ENCODE peak calls at places on chromosomes 6 and 20, in five cellular contexts. One of them, this sample, is unnamed.

GRCh38 chr6:88145298-88145963 is 20.7 kb downstream of the CNR1 start:
- DNase-seq in fibroblast of lung: no peak
- DNase-seq in LoVo: no peak
- DNase-seq in GM04504: no peak
- DNase-seq in NT2/D1: no peak
- DNase-seq in this sample: no peak

GRCh38 chr6:39223535-39223934 is 5.7 kb downstream of the KCNK5 start:
- DNase-seq in fibroblast of lung: no peak
- DNase-seq in LoVo: no peak
- DNase-seq in GM04504: no peak
- DNase-seq in NT2/D1: no peak
- DNase-seq in this sample: no peak

GRCh38 chr20:59631751-59632380 is 27.5 kb downstream of the PHACTR3 start:
- DNase-seq in fibroblast of lung: no peak
- DNase-seq in LoVo: no peak
- DNase-seq in GM04504: no peak
- DNase-seq in NT2/D1: no peak
- DNase-seq in this sample: no peak

GRCh38 chr6:27556406-27556805 is 83.5 kb upstream of the ZNF184 start:
- DNase-seq in fibroblast of lung: no peak
- DNase-seq in LoVo: no peak
- DNase-seq in GM04504: no peak
- DNase-seq in NT2/D1: no peak
- DNase-seq in this sample: no peak

GRCh38 chr20:47189060-47189459 is 167.4 kb downstream of the ZMYND8 start:
- DNase-seq in fibroblast of lung: peak
- DNase-seq in LoVo: no peak
- DNase-seq in GM04504: no peak
- DNase-seq in NT2/D1: no peak
- DNase-seq in this sample: no peak

GRCh38 chr6:7424058-7424457 is 34.5 kb downstream of the RIOK1 start:
- DNase-seq in fibroblast of lung: no peak
- DNase-seq in LoVo: no peak
- DNase-seq in GM04504: no peak
- DNase-seq in NT2/D1: no peak
- DNase-seq in this sample: no peak

GRCh38 chr20:17587148-17587547 is 17.3 kb downstream of the DSTN start:
- DNase-seq in fibroblast of lung: no peak
- DNase-seq in LoVo: no peak
- DNase-seq in GM04504: no peak
- DNase-seq in NT2/D1: no peak
- DNase-seq in this sample: no peak

GRCh38 chr20:38919683-38920082 is 6.5 kb upstream of the FAM83D start:
- DNase-seq in fibroblast of lung: no peak
- DNase-seq in LoVo: no peak
- DNase-seq in GM04504: no peak
- DNase-seq in NT2/D1: no peak
- DNase-seq in this sample: no peak

GRCh38 chr20:35618372-35619131 is 2.9 kb downstream of the SPAG4 start:
- DNase-seq in fibroblast of lung: peak
- DNase-seq in LoVo: no peak
- DNase-seq in GM04504: no peak
- DNase-seq in NT2/D1: no peak
- DNase-seq in this sample: peak

GRCh38 chr20:58652606-58653303 is 1.7 kb downstream of the STX16 start:
- DNase-seq in fibroblast of lung: peak
- DNase-seq in LoVo: no peak
- DNase-seq in GM04504: no peak
- DNase-seq in NT2/D1: no peak
- DNase-seq in this sample: no peak

GRCh38 chr6:82298012-82298411 is 50.5 kb upstream of the IBTK start:
- DNase-seq in fibroblast of lung: peak
- DNase-seq in LoVo: peak
- DNase-seq in GM04504: no peak
- DNase-seq in NT2/D1: no peak
- DNase-seq in this sample: no peak

GRCh38 chr6:29653452-29654038 is 3.3 kb upstream of the MOG start:
- DNase-seq in fibroblast of lung: peak
- DNase-seq in LoVo: peak
- DNase-seq in GM04504: no peak
- DNase-seq in NT2/D1: no peak
- DNase-seq in this sample: peak

This sample was measured in NCI-H69.